ENCODE peak calls at places on chromosomes 12 and 14, in four cellular contexts. A is PC-3; G is activated CD4-positive, alpha-beta T cell treated with anti-CD3 and anti-CD28 coated beads for 24 hours; Q is ovary. Y is an unnamed sample.
A peak's percentile ranks its signal among the peaks of the same experiment; 100 is the strongest.

GRCh38 chr12:59070534-59070933 is 150.2 kb upstream of the LRIG3 start:
- DNase-seq in A (peak; percentile 29), G (no peak), Q (no peak), Y (no peak)

GRCh38 chr14:51248041-51248987 is 8.3 kb downstream of the TMX1 start:
- DNase-seq in A (no peak), G (no peak), Q (no peak), Y (no peak)

GRCh38 chr12:132899033-132899432 is 11.6 kb upstream of the CHFR start:
- DNase-seq in A (peak; percentile 28), G (no peak), Q (no peak), Y (peak; percentile 12)

GRCh38 chr12:104350211-104350908 is 46.8 kb downstream of the EID3 start:
- DNase-seq in A (no peak), G (no peak), Q (no peak), Y (no peak)

GRCh38 chr14:57846631-57847030 is 19.3 kb downstream of the SLC35F4 start:
- DNase-seq in A (no peak), G (no peak), Q (no peak), Y (no peak)

GRCh38 chr12:10716704-10717315 is 6.3 kb downstream of the YBX3 start:
- DNase-seq in A (peak; percentile 88), G (no peak), Q (peak; percentile 88), Y (peak; percentile 94)

GRCh38 chr12:130198026-130198662 is 35.9 kb downstream of the FZD10 start:
- DNase-seq in A (no peak), G (no peak), Q (no peak), Y (no peak)

GRCh38 chr14:56794088-56794556 is 16.2 kb downstream of the OTX2 start:
- DNase-seq in A (no peak), G (no peak), Q (no peak), Y (no peak)

GRCh38 chr12:108627134-108627920 is 6.4 kb downstream of the SELPLG start:
- DNase-seq in A (no peak), G (no peak), Q (no peak), Y (no peak)

GRCh38 chr12:6722863-6723262 is 983 bp upstream of the COPS7A start:
- DNase-seq in A (no peak), G (no peak), Q (no peak), Y (no peak)

GRCh38 chr14:86999076-86999475 is 993.9 kb downstream of the GALC start:
- DNase-seq in A (no peak), G (no peak), Q (no peak), Y (no peak)

GRCh38 chr14:75204106-75204505 is 27.7 kb upstream of the TMED10 start:
- DNase-seq in A (no peak), G (no peak), Q (no peak), Y (peak; percentile 39)